ENCODE peak calls at places on chromosomes 11 and 22, in seven cellular contexts. P is mesendoderm, K is IMR-90, O is H9, H is mesenchymal stem cell, L is H1, N is trophoblast cell. E is an unnamed sample.

GRCh38 chr11:94767701-94768601 is at the start of gene AMOTL1:
- DNase-seq in P (peak; percentile 99), K (peak; percentile 76), O (peak; percentile 92), H (peak; percentile 93), L (peak; percentile 90), N (peak; percentile 93), E (peak; percentile 87)

GRCh38 chr11:84163115-84163514 is 876.9 kb upstream of the CCDC90B start:
- DNase-seq in P (no peak), K (no peak), O (no peak), H (no peak), L (no peak), N (no peak), E (no peak)

GRCh38 chr11:119634301-119634700 is 94.7 kb downstream of the NECTIN1 start:
- DNase-seq in P (no peak), K (no peak), O (no peak), H (no peak), L (no peak), N (no peak), E (no peak)

GRCh38 chr11:57199330-57199729 is 17.6 kb downstream of the LRRC55 start:
- DNase-seq in P (no peak), K (no peak), O (no peak), H (no peak), L (no peak), N (no peak), E (no peak)

GRCh38 chr11:39678996-39679395 is 1780.5 kb downstream of the LRRC4C start:
- DNase-seq in P (no peak), K (no peak), O (no peak), H (peak; percentile 17), L (no peak), N (no peak), E (no peak)

GRCh38 chr22:37303821-37304274 is 21.5 kb downstream of the CYTH4 start:
- DNase-seq in P (no peak), K (peak; percentile 95), O (no peak), H (peak; percentile 95), L (no peak), N (peak; percentile 42), E (no peak)

GRCh38 chr22:25942989-25943411 is 201.0 kb downstream of the MYO18B start:
- DNase-seq in P (peak; percentile 56), K (no peak), O (peak; percentile 68), H (no peak), L (no peak), N (no peak), E (no peak)

GRCh38 chr22:22935546-22936157 is 48.0 kb downstream of the IGLL5 start:
- DNase-seq in P (peak; percentile 19), K (no peak), O (peak; percentile 56), H (no peak), L (no peak), N (no peak), E (no peak)

GRCh38 chr11:10669258-10670033 is 24.1 kb downstream of the IRAG1 start:
- DNase-seq in P (no peak), K (peak; percentile 76), O (no peak), H (peak; percentile 92), L (no peak), N (no peak), E (no peak)

GRCh38 chr11:62236187-62236586 is 5.9 kb upstream of the SCGB1D2 start:
- DNase-seq in P (no peak), K (no peak), O (no peak), H (no peak), L (no peak), N (no peak), E (no peak)

GRCh38 chr11:130314184-130314748 is 451 bp downstream of the ZBTB44 start:
- DNase-seq in P (no peak), K (peak; percentile 1), O (peak; percentile 63), H (no peak), L (peak; percentile 73), N (peak; percentile 38), E (no peak)

GRCh38 chr11:42972741-42973140 is 339.1 kb upstream of the API5 start:
- DNase-seq in P (peak; percentile 11), K (no peak), O (no peak), H (no peak), L (no peak), N (no peak), E (no peak)

GRCh38 chr22:36510966-36511881 is 4.4 kb upstream of the FOXRED2 start:
- DNase-seq in P (peak; percentile 75), K (peak; percentile 51), O (peak; percentile 71), H (peak; percentile 72), L (peak; percentile 68), N (peak; percentile 76), E (no peak)

GRCh38 chr22:28711820-28712777 is 29.5 kb downstream of the CHEK2 start:
- DNase-seq in P (peak; percentile 75), K (peak; percentile 97), O (no peak), H (peak; percentile 98), L (no peak), N (peak; percentile 45), E (no peak)

GRCh38 chr11:132049205-132049604 is 678.8 kb downstream of the NTM start:
- DNase-seq in P (no peak), K (no peak), O (no peak), H (no peak), L (no peak), N (no peak), E (no peak)

GRCh38 chr11:110897035-110897434 is 184.8 kb upstream of the ARHGAP20 start:
- DNase-seq in P (no peak), K (peak; percentile 80), O (no peak), H (no peak), L (no peak), N (no peak), E (no peak)

GRCh38 chr11:17610402-17610894 is 63.4 kb downstream of the OTOG start:
- DNase-seq in P (no peak), K (no peak), O (no peak), H (no peak), L (no peak), N (no peak), E (no peak)

GRCh38 chr22:37431366-37431765 is 4.1 kb upstream of the ELFN2 start:
- DNase-seq in P (no peak), K (peak; percentile 12), O (no peak), H (no peak), L (no peak), N (no peak), E (no peak)

GRCh38 chr11:125429174-125429707 is 66.8 kb downstream of the FEZ1 start:
- DNase-seq in P (peak; percentile 85), K (peak; percentile 55), O (peak; percentile 89), H (peak; percentile 53), L (peak; percentile 90), N (peak; percentile 19), E (peak; percentile 57)

GRCh38 chr11:75524576-75525432 is 937 bp downstream of the GDPD5 start:
- DNase-seq in P (peak; percentile 47), K (peak; percentile 34), O (peak; percentile 45), H (no peak), L (peak; percentile 72), N (peak; percentile 27), E (peak; percentile 36)

GRCh38 chr22:19757140-19757984 is 3.2 kb upstream of the TBX1 start:
- DNase-seq in P (no peak), K (no peak), O (no peak), H (peak; percentile 31), L (peak; percentile 76), N (no peak), E (no peak)

GRCh38 chr11:66011239-66011784 is 496 bp upstream of the CST6 start:
- DNase-seq in P (peak; percentile 95), K (peak; percentile 53), O (peak; percentile 71), H (peak; percentile 61), L (no peak), N (peak; percentile 98), E (no peak)

GRCh38 chr22:40954095-40954494 is 2.9 kb downstream of the RBX1 start:
- DNase-seq in P (no peak), K (no peak), O (no peak), H (no peak), L (no peak), N (no peak), E (no peak)

GRCh38 chr22:33579448-33580093 is 340.7 kb downstream of the LARGE1 start:
- DNase-seq in P (peak; percentile 88), K (peak; percentile 38), O (peak; percentile 82), H (peak; percentile 55), L (peak; percentile 94), N (peak; percentile 49), E (peak; percentile 53)

GRCh38 chr22:49488943-49489342 is 338.7 kb downstream of the BRD1 start:
- DNase-seq in P (no peak), K (no peak), O (no peak), H (no peak), L (no peak), N (no peak), E (no peak)
- H2BK120ac ChIP-seq in P (no peak overlapping the region), K (no peak overlapping the region), O (no peak overlapping the region), H (no peak overlapping the region), L (no peak overlapping the region), N (peak overlapping the region; percentile 92), E (no peak overlapping the region)

GRCh38 chr11:12232819-12233601 is 122.6 kb downstream of the MICAL2 start:
- DNase-seq in P (peak; percentile 64), K (peak; percentile 95), O (no peak), H (peak; percentile 54), L (no peak), N (no peak), E (no peak)
- H2BK120ac ChIP-seq in P (no peak overlapping the region), K (peak overlapping the region; percentile 61), O (no peak overlapping the region), H (no peak overlapping the region), L (no peak overlapping the region), N (peak overlapping the region; percentile 54), E (no peak overlapping the region)

DNA sequence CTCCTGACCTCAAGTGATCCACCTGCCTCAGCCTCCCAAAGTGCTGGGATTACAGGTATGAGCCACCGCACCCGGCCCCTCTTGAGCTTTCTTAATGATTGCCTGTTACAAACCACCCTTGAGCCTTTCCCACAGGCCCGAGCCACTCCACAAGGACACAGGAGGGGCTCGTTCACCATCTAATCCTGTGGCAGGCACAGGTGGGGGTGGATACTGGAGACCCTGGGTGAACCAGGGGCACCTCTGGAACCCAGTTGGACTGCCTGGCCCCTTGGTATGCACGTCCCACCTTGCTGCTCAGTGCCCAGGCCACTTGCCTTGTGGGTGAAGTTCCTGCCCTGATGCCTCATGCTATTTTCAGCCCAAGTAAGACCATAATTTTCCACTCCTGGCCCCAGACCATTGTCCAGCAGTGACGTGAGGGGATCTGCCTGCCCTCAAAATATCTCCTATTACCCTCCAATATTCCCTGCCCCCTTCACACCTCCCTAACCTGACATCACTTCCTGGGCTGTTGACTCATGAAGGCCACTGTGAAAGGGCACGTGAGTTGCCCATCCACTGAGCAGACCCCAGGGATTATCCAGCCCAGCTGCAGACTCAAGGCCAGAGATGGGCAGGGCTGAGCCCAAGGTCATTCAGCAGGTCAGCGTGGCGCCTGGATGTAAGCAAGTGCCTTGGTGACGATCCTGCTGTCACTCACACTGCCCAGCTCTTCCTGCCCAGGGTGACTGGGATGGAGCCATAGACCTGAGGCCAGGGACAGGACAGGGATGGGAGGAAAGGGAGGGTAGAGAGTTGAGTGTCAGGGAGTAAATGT is 19.6 kb downstream of the P2RY2 start:
- DNase-seq in P (no peak), K (peak; percentile 52), O (peak; percentile 23), H (peak; percentile 79), L (no peak), N (no peak), E (no peak)
- H2BK120ac ChIP-seq in P (no peak overlapping the region), K (peak overlapping the region; percentile 27), O (no peak overlapping the region), H (no peak overlapping the region), L (no peak overlapping the region), N (no peak overlapping the region), E (no peak overlapping the region)

GRCh38 chr11:5703741-5704536 is 14.3 kb downstream of the TRIM22 start:
- DNase-seq in P (no peak), K (no peak), O (no peak), H (no peak), L (no peak), N (no peak), E (no peak)

GRCh38 chr11:5700422-5701064 is 11.0 kb downstream of the TRIM22 start:
- DNase-seq in P (no peak), K (no peak), O (no peak), H (no peak), L (no peak), N (no peak), E (no peak)

GRCh38 chr11:5701184-5701583 is 11.6 kb downstream of the TRIM22 start:
- DNase-seq in P (no peak), K (no peak), O (no peak), H (no peak), L (no peak), N (no peak), E (no peak)

GRCh38 chr11:5705688-5706087 is 16.1 kb downstream of the TRIM22 start:
- DNase-seq in P (no peak), K (peak; percentile 42), O (no peak), H (no peak), L (no peak), N (no peak), E (no peak)
- H2BK120ac ChIP-seq in P (no peak overlapping the region), K (no peak overlapping the region), O (no peak overlapping the region), H (no peak overlapping the region), L (no peak overlapping the region), N (no peak overlapping the region), E (no peak overlapping the region)